ENCODE peak calls at places on chromosome X, in eight cellular contexts. E is PC-3, U is lower leg skin, H is HFFc6, B is pancreas, I is AG10803, N is neural crest cell, Y is cardiac muscle cell. Q is an unnamed sample.
A peak's percentile ranks its signal among the peaks of the same experiment; 100 is the strongest.

GRCh38 chrX:149221246-149221645 is 283.9 kb downstream of the IDS start:
- DNase-seq in N (no peak), B (no peak), Y (peak; percentile 0), H (no peak), I (no peak), E (no peak), U (no peak), Q (no peak)

GRCh38 chrX:1676866-1677265 is 62.0 kb downstream of the ASMT start:
- DNase-seq in I (no peak), H (no peak), N (no peak), B (no peak), U (no peak), E (no peak), Y (no peak), Q (no peak)

GRCh38 chrX:132483523-132483922 is 5.3 kb downstream of the MBNL3 start:
- DNase-seq in B (no peak), E (no peak), I (no peak), U (no peak), H (no peak), Y (no peak), N (no peak), Q (no peak)

GRCh38 chrX:129523076-129524055 is at the start of gene SMARCA1:
- DNase-seq in N (peak; percentile 62), E (peak; percentile 12), U (peak; percentile 14), H (peak; percentile 26), B (peak; percentile 27), Y (peak; percentile 66), I (peak; percentile 61), Q (no peak)

GRCh38 chrX:129013574-129013973 is 509.7 kb downstream of the SMARCA1 start:
- DNase-seq in U (no peak), B (no peak), N (no peak), I (no peak), H (no peak), E (no peak), Y (peak; percentile 18), Q (no peak)

GRCh38 chrX:72630185-72630584 is 57.5 kb upstream of the HDAC8 start:
- DNase-seq in B (no peak), N (no peak), E (no peak), Y (no peak), H (no peak), I (no peak), U (no peak), Q (no peak)

GRCh38 chrX:152641996-152642395 is 4.3 kb downstream of the GABRQ start:
- DNase-seq in B (no peak), E (peak; percentile 31), U (no peak), H (no peak), Y (peak; percentile 42), N (no peak), I (peak; percentile 0), Q (no peak)

GRCh38 chrX:103453655-103454054 is 65.6 kb downstream of the RAB40A start:
- DNase-seq in I (peak; percentile 86), B (no peak), H (peak; percentile 93), Y (no peak), E (peak; percentile 92), U (no peak), N (no peak), Q (peak; percentile 83)

GRCh38 chrX:7330971-7331746 is 183.2 kb upstream of the PUDP start:
- DNase-seq in U (peak; percentile 19), H (peak; percentile 92), N (no peak), B (no peak), Y (no peak), E (no peak), I (peak; percentile 97), Q (peak; percentile 58)

GRCh38 chrX:1597345-1598020 is 6.1 kb downstream of the AKAP17A start:
- DNase-seq in E (no peak), N (no peak), U (no peak), I (no peak), H (no peak), Y (no peak), B (no peak), Q (no peak)

GRCh38 chrX:45743081-45743533 is 542.4 kb upstream of the DIPK2B start:
- DNase-seq in U (no peak), N (no peak), I (peak; percentile 72), E (peak; percentile 81), H (peak; percentile 78), B (no peak), Y (no peak), Q (no peak)

GRCh38 chrX:9770319-9770718 is 4.7 kb upstream of the GPR143 start:
- DNase-seq in Y (no peak), U (no peak), H (no peak), N (no peak), I (no peak), E (peak; percentile 58), B (no peak), Q (no peak)

GRCh38 chrX:68895339-68896250 is 66.8 kb downstream of the EFNB1 start:
- DNase-seq in N (no peak), B (peak; percentile 29), E (peak; percentile 62), H (no peak), U (peak; percentile 22), I (peak; percentile 2), Y (peak; percentile 54), Q (no peak)

GRCh38 chrX:40175416-40176255 is 77.9 kb upstream of the BCOR start:
- DNase-seq in I (no peak), N (peak; percentile 23), H (peak; percentile 20), Y (peak; percentile 75), E (peak; percentile 48), U (peak; percentile 65), B (peak; percentile 69), Q (no peak)

GRCh38 chrX:45912316-45912715 is 632.9 kb downstream of the ZNF674 start:
- DNase-seq in Y (no peak), H (no peak), U (no peak), I (no peak), E (peak; percentile 25), B (no peak), N (no peak), Q (no peak)

GRCh38 chrX:47501226-47502071 is 18.4 kb upstream of the ZNF41 start:
- DNase-seq in Y (peak; percentile 18), E (peak; percentile 77), H (peak; percentile 43), I (peak; percentile 91), U (no peak), N (no peak), B (no peak), Q (peak; percentile 52)

GRCh38 chrX:17923546-17923945 is 62.4 kb upstream of the RAI2 start:
- DNase-seq in E (peak; percentile 11), I (no peak), N (no peak), U (no peak), H (no peak), Y (no peak), B (no peak), Q (no peak)

GRCh38 chrX:140190441-140191108 is 225.3 kb upstream of the CXorf66 start:
- DNase-seq in N (no peak), H (no peak), I (no peak), E (no peak), Y (no peak), U (no peak), B (peak; percentile 9), Q (no peak)

GRCh38 chrX:105210258-105210657 is 10.2 kb downstream of the TEX13A start:
- DNase-seq in U (no peak), H (no peak), B (no peak), N (no peak), I (no peak), E (peak; percentile 33), Y (no peak), Q (no peak)

GRCh38 chrX:49053223-49054072 is 5.4 kb upstream of the CCDC120 start:
- DNase-seq in I (peak; percentile 31), U (no peak), Y (peak; percentile 89), E (peak; percentile 58), H (no peak), B (peak; percentile 55), N (peak; percentile 56), Q (no peak)

GRCh38 chrX:40646489-40647306 is 663 bp downstream of the CXorf38 start:
- DNase-seq in E (peak; percentile 33), Y (peak; percentile 13), B (peak; percentile 55), H (peak; percentile 35), N (no peak), U (peak; percentile 16), I (peak; percentile 28), Q (no peak)

GRCh38 chrX:32397562-32398216 is 813.7 kb downstream of the DMD start:
- DNase-seq in U (no peak), B (no peak), I (no peak), N (no peak), Y (no peak), H (no peak), E (no peak), Q (no peak)

GRCh38 chrX:36640232-36640631 is 367.9 kb upstream of the FAM47C start:
- DNase-seq in N (no peak), I (no peak), Y (no peak), H (no peak), E (no peak), B (no peak), U (no peak), Q (no peak)

GRCh38 chrX:103716967-103717366 is 6.3 kb downstream of the TMEM31 start:
- DNase-seq in B (no peak), E (peak; percentile 84), N (no peak), Y (no peak), U (no peak), H (peak; percentile 60), I (peak; percentile 89), Q (peak; percentile 42)

GRCh38 chrX:10045327-10046000 is 78.3 kb downstream of the CLDN34 start:
- DNase-seq in B (peak; percentile 56), Y (no peak), E (no peak), I (no peak), N (no peak), U (peak; percentile 33), H (no peak), Q (no peak)

GRCh38 chrX:135389717-135390116 is 32.0 kb upstream of the SMIM10L2A start:
- DNase-seq in B (peak; percentile 51), U (no peak), I (no peak), H (no peak), E (peak; percentile 88), N (no peak), Y (no peak), Q (no peak)
- TF ChIP-seq CTCF in B (no peak), U (no peak), I (no peak), H (no peak), E (no peak), N (no peak), Y (no peak), Q (no peak)

GRCh38 chrX:20218809-20219505 is 47.8 kb downstream of the RPS6KA3 start:
- DNase-seq in I (no peak), N (no peak), E (no peak), H (no peak), Y (no peak), B (no peak), U (no peak), Q (no peak)
- TF ChIP-seq CTCF in I (no peak), N (no peak), E (no peak), H (no peak), Y (peak; percentile 29), B (no peak), U (no peak), Q (no peak)

DNA sequence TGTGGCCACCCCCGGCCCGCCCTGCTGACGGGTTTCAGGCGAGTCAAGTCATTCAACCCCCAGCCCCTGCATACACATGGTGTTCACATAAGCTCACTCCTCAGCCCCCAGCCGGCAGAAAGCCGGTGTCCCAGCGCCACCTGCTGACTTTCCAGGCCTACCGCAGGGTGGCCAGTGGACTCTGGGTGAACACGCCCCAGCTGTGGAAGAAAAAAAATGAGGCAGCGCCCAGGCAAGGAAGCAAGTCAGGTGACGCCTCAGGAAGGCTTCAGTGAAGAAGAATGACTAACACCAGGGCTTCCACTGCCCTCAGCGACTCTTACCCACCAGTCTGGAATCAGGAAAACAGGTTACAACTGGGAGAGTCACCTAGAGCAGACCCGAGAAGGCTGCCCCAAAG is 15.8 kb downstream of the BCAP31 start:
- DNase-seq in I (peak; percentile 65), N (peak; percentile 62), B (peak; percentile 80), U (peak; percentile 63), H (peak; percentile 89), E (peak; percentile 90), Y (peak; percentile 70), Q (peak; percentile 36)
- TF ChIP-seq CTCF in I (peak; percentile 60), N (peak; percentile 70), B (peak; percentile 54), U (no peak), H (peak; percentile 78), E (peak; percentile 73), Y (peak; percentile 61), Q (peak; percentile 63)

GRCh38 chrX:153723351-153724251 is 586 bp downstream of the BCAP31 start:
- DNase-seq in U (no peak), E (peak; percentile 37), B (peak; percentile 45), I (peak; percentile 42), N (no peak), H (peak; percentile 21), Y (peak; percentile 56), Q (no peak)
- TF ChIP-seq CTCF in U (no peak), E (peak; percentile 51), B (no peak), I (peak; percentile 41), N (no peak), H (peak; percentile 66), Y (peak; percentile 39), Q (peak; percentile 54)